ENCODE peak calls at places on chromosomes 16 and 17, in five cellular contexts. X is IMR-90, T is dorsolateral prefrontal cortex, D is caudate nucleus, L is upper lobe of right lung. S is an unnamed sample.

GRCh38 chr16:89925596-89926079 is 2.5 kb downstream of the TUBB3 start:
- DNase-seq in T (no peak), D (no peak), L (no peak), X (no peak), S (no peak)

GRCh38 chr16:80731915-80732314 is 72.5 kb downstream of the CDYL2 start:
- DNase-seq in D (no peak), X (no peak), L (no peak), T (no peak), S (no peak)

GRCh38 chr17:27339836-27340550 is 46.1 kb downstream of the WSB1 start:
- DNase-seq in X (no peak), T (no peak), L (no peak), D (no peak), S (peak; percentile 92)

GRCh38 chr16:8552487-8553221 is 37.7 kb downstream of the TMEM114 start:
- DNase-seq in L (no peak), X (no peak), D (no peak), T (no peak), S (peak; percentile 53)

GRCh38 chr16:25426829-25427228 is 169.2 kb upstream of the ZKSCAN2 start:
- DNase-seq in D (no peak), T (no peak), L (no peak), X (no peak), S (no peak)

GRCh38 chr16:17828012-17828411 is 357.3 kb upstream of the XYLT1 start:
- DNase-seq in X (peak; percentile 90), D (no peak), T (no peak), L (no peak), S (no peak)

GRCh38 chr17:42653179-42654124 is 5.6 kb upstream of the TUBG2 start:
- DNase-seq in X (peak; percentile 54), D (no peak), L (no peak), T (peak; percentile 51), S (peak; percentile 90)

GRCh38 chr16:11550651-11551498 is 35.8 kb downstream of the LITAF start:
- DNase-seq in L (no peak), T (no peak), D (no peak), X (no peak), S (no peak)

GRCh38 chr17:18181358-18181757 is 2.3 kb upstream of the ALKBH5 start:
- DNase-seq in X (peak; percentile 29), L (no peak), T (no peak), D (no peak), S (no peak)

GRCh38 chr17:65670667-65671371 is 109.4 kb upstream of the AXIN2 start:
- DNase-seq in D (no peak), L (no peak), X (no peak), T (no peak), S (no peak)

GRCh38 chr16:51641191-51641765 is 490.2 kb upstream of the SALL1 start:
- DNase-seq in X (no peak), D (no peak), L (no peak), T (no peak), S (no peak)

GRCh38 chr16:56513972-56514371 is 5.9 kb downstream of the BBS2 start:
- DNase-seq in L (no peak), T (no peak), X (peak; percentile 74), D (no peak), S (peak; percentile 62)

GRCh38 chr16:30902070-30902972 is 5.9 kb downstream of the CTF1 start:
- DNase-seq in D (no peak), T (no peak), X (peak; percentile 63), L (peak; percentile 90), S (peak; percentile 88)

GRCh38 chr16:52567193-52567592 is 20.2 kb upstream of the TOX3 start:
- DNase-seq in D (no peak), L (no peak), X (no peak), T (no peak), S (no peak)

GRCh38 chr17:9389116-9389515 is 186.5 kb downstream of the STX8 start:
- DNase-seq in T (no peak), X (peak; percentile 97), L (no peak), D (no peak), S (no peak)

GRCh38 chr16:76899767-76900166 is 291.2 kb upstream of the MON1B start:
- DNase-seq in X (no peak), T (no peak), L (no peak), D (no peak), S (no peak)

GRCh38 chr17:9529033-9529748 is 46.4 kb downstream of the STX8 start:
- DNase-seq in X (peak; percentile 56), D (no peak), T (no peak), L (no peak), S (no peak)

GRCh38 chr16:85206472-85207356 is 94.4 kb upstream of the CIBAR2 start:
- DNase-seq in D (peak; percentile 67), L (peak; percentile 75), X (peak; percentile 48), T (peak; percentile 77), S (peak; percentile 71)

GRCh38 chr16:31064882-31065461 is 9.1 kb downstream of the ZNF668 start:
- DNase-seq in D (no peak), X (peak; percentile 97), T (no peak), L (no peak), S (no peak)

GRCh38 chr16:4239682-4240175 is 2.2 kb downstream of the SRL start:
- DNase-seq in X (no peak), D (no peak), L (no peak), T (no peak), S (no peak)
- H3K27ac ChIP-seq in X (no peak overlapping the region), D (no peak overlapping the region), L (peak overlapping the region; percentile 24), T (no peak overlapping the region), S (no peak overlapping the region)

GRCh38 chr17:40315678-40316570 is 6.9 kb downstream of the RARA start:
- DNase-seq in D (no peak), X (no peak), T (no peak), L (peak; percentile 36), S (peak; percentile 62)
- H3K27ac ChIP-seq in D (no peak overlapping the region), X (peak overlapping the region; percentile 43), T (no peak overlapping the region), L (peak overlapping the region; percentile 98), S (no peak overlapping the region)

DNA sequence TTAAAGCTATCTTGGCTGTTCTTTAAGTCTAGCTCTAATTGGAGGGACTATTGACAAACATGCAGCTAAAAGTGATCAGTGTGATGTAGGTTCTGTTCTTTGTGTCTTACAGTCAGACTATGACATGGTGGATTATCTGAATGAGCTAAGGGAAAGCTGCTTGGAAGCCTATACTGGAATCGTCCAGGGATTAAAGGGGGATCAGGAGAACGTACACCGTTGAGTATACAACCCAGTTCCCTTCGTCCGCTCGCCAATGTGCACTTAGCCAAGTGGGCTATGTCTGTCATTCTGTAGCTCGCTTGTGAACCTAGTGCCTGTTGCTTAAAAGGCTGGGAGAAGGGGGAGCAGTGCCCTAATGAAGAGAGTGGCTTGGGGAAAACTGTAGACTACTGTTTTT is 15.8 kb upstream of the TBKBP1 start:
- DNase-seq in X (no peak), L (no peak), D (no peak), T (no peak), S (no peak)
- H3K27ac ChIP-seq in X (no peak overlapping the region), L (no peak overlapping the region), D (no peak overlapping the region), T (peak overlapping the region; percentile 33), S (no peak overlapping the region)

GRCh38 chr17:81303385-81303784 is 8.3 kb upstream of the SLC38A10 start:
- DNase-seq in T (no peak), X (no peak), D (no peak), L (no peak), S (no peak)
- H3K27ac ChIP-seq in T (no peak overlapping the region), X (no peak overlapping the region), D (no peak overlapping the region), L (no peak overlapping the region), S (no peak overlapping the region)

GRCh38 chr17:50792132-50792531 is 24.8 kb upstream of the ANKRD40CL start:
- DNase-seq in L (no peak), D (no peak), X (no peak), T (no peak), S (no peak)
- H3K27ac ChIP-seq in L (no peak overlapping the region), D (no peak overlapping the region), X (no peak overlapping the region), T (no peak overlapping the region), S (no peak overlapping the region)

GRCh38 chr17:60358611-60359225 is 33.2 kb downstream of the USP32 start:
- DNase-seq in L (no peak), D (no peak), T (no peak), X (no peak), S (no peak)

GRCh38 chr17:60361889-60362288 is 30.0 kb downstream of the USP32 start:
- DNase-seq in L (no peak), T (no peak), D (no peak), X (no peak), S (no peak)

GRCh38 chr17:60355663-60356594 is 36.0 kb downstream of the USP32 start:
- DNase-seq in X (no peak), L (no peak), T (no peak), D (no peak), S (no peak)

GRCh38 chr17:60356947-60357346 is 35.0 kb downstream of the USP32 start:
- DNase-seq in D (no peak), L (no peak), T (no peak), X (peak; percentile 47), S (no peak)

GRCh38 chr17:60359415-60359814 is 32.5 kb downstream of the USP32 start:
- DNase-seq in L (no peak), X (no peak), T (no peak), D (no peak), S (no peak)
- H3K27ac ChIP-seq in L (no peak overlapping the region), X (peak overlapping the region; percentile 58), T (no peak overlapping the region), D (no peak overlapping the region), S (no peak overlapping the region)

GRCh38 chr17:68435876-68436842 is 21.1 kb downstream of the WIPI1 start:
- DNase-seq in D (peak; percentile 9), L (peak; percentile 69), X (peak; percentile 81), T (peak; percentile 69), S (peak; percentile 95)
- H3K27ac ChIP-seq in D (no peak overlapping the region), L (no peak overlapping the region), X (no peak overlapping the region), T (no peak overlapping the region), S (no peak overlapping the region)

GRCh38 chr17:81039854-81040758 is 5.2 kb downstream of the BAIAP2 start:
- DNase-seq in L (no peak), D (no peak), X (peak; percentile 67), T (no peak), S (no peak)
- H3K27ac ChIP-seq in L (peak overlapping the region; percentile 58), D (no peak overlapping the region), X (peak overlapping the region; percentile 10), T (no peak overlapping the region), S (no peak overlapping the region)

GRCh38 chr17:81231121-81231645 is 7.7 kb downstream of the TEPSIN start:
- DNase-seq in D (no peak), L (no peak), T (no peak), X (no peak), S (no peak)

GRCh38 chr17:81229666-81229920 is 6.8 kb upstream of the CEP131 start:
- DNase-seq in L (no peak), X (no peak), D (no peak), T (no peak), S (no peak)

GRCh38 chr17:81230043-81230820 is 7.5 kb upstream of the CEP131 start:
- DNase-seq in D (no peak), T (no peak), X (no peak), L (no peak), S (peak; percentile 74)

GRCh38 chr17:81228834-81229665 is 6.3 kb upstream of the CEP131 start:
- DNase-seq in X (no peak), L (no peak), D (no peak), T (no peak), S (no peak)

GRCh38 chr17:81228420-81228819 is 5.7 kb upstream of the CEP131 start:
- DNase-seq in D (no peak), T (no peak), L (no peak), X (no peak), S (no peak)
- H3K27ac ChIP-seq in D (no peak overlapping the region), T (no peak overlapping the region), L (no peak overlapping the region), X (no peak overlapping the region), S (no peak overlapping the region)

GRCh38 chr16:1979271-1980025 is 1.8 kb downstream of the NOXO1 start:
- DNase-seq in L (peak; percentile 95), D (no peak), T (no peak), X (no peak), S (peak; percentile 89)
- H3K27ac ChIP-seq in L (peak overlapping the region; percentile 65), D (no peak overlapping the region), T (peak overlapping the region; percentile 19), X (no peak overlapping the region), S (no peak overlapping the region)

S was measured in endodermal cell.